ENCODE peak calls at places on chromosomes 5 and 9, in five cellular contexts. H is tibial artery, N is AG04450, V is endothelial cell, S is WTC11. I is an unnamed sample.

GRCh38 chr5:5419291-5420210 is 2.9 kb upstream of the ICE1 start:
- DNase-seq in V (no peak), S (peak), H (no peak), N (peak), I (peak)

GRCh38 chr9:19782005-19782404 is 6.8 kb downstream of the SLC24A2 start:
- DNase-seq in N (no peak), H (no peak), S (no peak), V (peak), I (no peak)

GRCh38 chr5:123209163-123210013 is 120.3 kb downstream of the PRDM6 start:
- DNase-seq in H (no peak), N (peak), V (no peak), S (no peak), I (peak)

GRCh38 chr5:172266071-172266675 is 17.4 kb downstream of the UBTD2 start:
- DNase-seq in H (no peak), N (no peak), S (no peak), V (no peak), I (no peak)

GRCh38 chr9:69044226-69045219 is 9.0 kb downstream of the FXN start:
- DNase-seq in V (peak), H (peak), S (no peak), N (no peak), I (no peak)

GRCh38 chr5:146993876-146994530 is 115.4 kb upstream of the PPP2R2B start:
- DNase-seq in S (no peak), N (no peak), H (no peak), V (no peak), I (no peak)

GRCh38 chr5:1885777-1886633 is 3.3 kb upstream of the IRX4 start:
- DNase-seq in N (no peak), H (no peak), S (no peak), V (no peak), I (no peak)

GRCh38 chr9:132126837-132127236 is 35.0 kb upstream of the NTNG2 start:
- DNase-seq in S (no peak), N (no peak), H (no peak), V (no peak), I (no peak)

GRCh38 chr5:149337746-149338145 is 7.6 kb upstream of the GRPEL2 start:
- DNase-seq in V (no peak), H (no peak), N (no peak), S (no peak), I (no peak)

GRCh38 chr5:132025403-132025971 is 14.0 kb upstream of the ACSL6 start:
- DNase-seq in S (no peak), H (no peak), N (no peak), V (no peak), I (no peak)

GRCh38 chr9:96510258-96510657 is 60.3 kb downstream of the HABP4 start:
- DNase-seq in H (no peak), V (no peak), S (no peak), N (no peak), I (no peak)

GRCh38 chr5:141611289-141611688 is 7.5 kb downstream of the DIAPH1 start:
- DNase-seq in S (no peak), N (no peak), V (no peak), H (no peak), I (no peak)

GRCh38 chr9:121735065-121735791 is 83.8 kb downstream of the DAB2IP start:
- DNase-seq in N (no peak), H (no peak), V (peak), S (peak), I (peak)

GRCh38 chr5:57780306-57780958 is 297.8 kb upstream of the ACTBL2 start:
- DNase-seq in N (no peak), S (no peak), V (peak), H (peak), I (no peak)

GRCh38 chr9:137350696-137351584 is 48.9 kb upstream of the NRARP start:
- DNase-seq in S (no peak), N (no peak), H (no peak), V (no peak), I (peak)

GRCh38 chr5:151223447-151224264 is at the start of gene CCDC69:
- DNase-seq in N (no peak), V (peak), S (peak), H (peak), I (peak)

GRCh38 chr9:18429065-18429464 is 44.9 kb upstream of the ADAMTSL1 start:
- DNase-seq in V (no peak), H (no peak), N (no peak), S (no peak), I (no peak)

GRCh38 chr9:134165357-134166315 is 1.3 kb upstream of the RNU6ATAC start:
- DNase-seq in N (no peak), H (no peak), V (no peak), S (no peak), I (no peak)

GRCh38 chr5:94562327-94562971 is 56.0 kb downstream of the KIAA0825 start:
- DNase-seq in S (no peak), V (no peak), H (no peak), N (no peak), I (no peak)

GRCh38 chr5:59604111-59604510 is 289.4 kb downstream of the PDE4D start:
- DNase-seq in V (no peak), S (no peak), H (no peak), N (no peak), I (no peak)

GRCh38 chr5:39270172-39270848 is 50.9 kb upstream of the FYB1 start:
- DNase-seq in V (no peak), H (no peak), S (no peak), N (no peak), I (no peak)

GRCh38 chr5:175753536-175753890 is 95.6 kb downstream of the HRH2 start:
- DNase-seq in N (no peak), V (no peak), H (no peak), S (no peak), I (no peak)

GRCh38 chr9:126515001-126515872 is 98.5 kb upstream of the LMX1B start:
- DNase-seq in V (no peak), S (no peak), N (no peak), H (peak), I (no peak)

GRCh38 chr9:126515873-126516505 is 97.7 kb upstream of the LMX1B start:
- DNase-seq in N (no peak), V (no peak), H (no peak), S (no peak), I (no peak)

GRCh38 chr9:126516561-126516935 is 97.2 kb upstream of the LMX1B start:
- DNase-seq in S (no peak), N (no peak), H (peak), V (no peak), I (no peak)

GRCh38 chr9:126513159-126514036 is 100.3 kb upstream of the LMX1B start:
- DNase-seq in N (no peak), S (no peak), H (peak), V (no peak), I (no peak)

GRCh38 chr9:126514037-126514821 is 99.5 kb upstream of the LMX1B start:
- DNase-seq in S (peak), H (peak), N (no peak), V (peak), I (peak)
- TF ChIP-seq CTCF in S (peak), H (no peak), N (peak), V (peak), I (no peak)

GRCh38 chr5:80033513-80033912 is 1.6 kb upstream of the THBS4 start:
- DNase-seq in S (no peak), N (no peak), H (no peak), V (no peak), I (no peak)
- TF ChIP-seq CTCF in S (no peak), N (no peak), H (no peak), V (no peak), I (no peak)

GRCh38 chr9:100370064-100370723 is 17.5 kb upstream of the TEX10 start:
- DNase-seq in V (no peak), S (no peak), N (no peak), H (no peak), I (no peak)
- TF ChIP-seq CTCF in V (no peak), S (no peak), N (no peak), H (no peak), I (no peak)

GRCh38 chr5:143957455-143957854 is 145.5 kb downstream of the HMHB1 start:
- DNase-seq in N (no peak), H (no peak), V (no peak), S (no peak), I (no peak)
- TF ChIP-seq CTCF in N (peak), H (peak), V (peak), S (peak), I (peak)

GRCh38 chr5:35853652-35854051 is 3.0 kb upstream of the IL7R start:
- DNase-seq in S (no peak), H (no peak), N (no peak), V (no peak), I (no peak)

GRCh38 chr5:35854248-35854647 is 2.4 kb upstream of the IL7R start:
- DNase-seq in N (no peak), V (no peak), H (no peak), S (no peak), I (no peak)

GRCh38 chr5:35851282-35851681 is 5.4 kb upstream of the IL7R start:
- DNase-seq in H (no peak), S (no peak), V (no peak), N (no peak), I (no peak)

GRCh38 chr5:35849850-35850249 is 6.8 kb upstream of the IL7R start:
- DNase-seq in N (no peak), S (no peak), H (no peak), V (no peak), I (no peak)

GRCh38 chr5:35852084-35852734 is 4.5 kb upstream of the IL7R start:
- DNase-seq in S (peak), V (no peak), N (no peak), H (no peak), I (peak)
- TF ChIP-seq CTCF in S (no peak), V (no peak), N (no peak), H (no peak), I (no peak)

GRCh38 chr5:137658324-137658723 is 77.6 kb downstream of the KLHL3 start:
- DNase-seq in S (no peak), H (no peak), N (no peak), V (no peak), I (no peak)
- TF ChIP-seq CTCF in S (no peak), H (no peak), N (no peak), V (no peak), I (no peak)

GRCh38 chr5:36090033-36090432 is 23.4 kb upstream of the UGT3A2 start:
- DNase-seq in V (peak), N (no peak), S (peak), H (no peak), I (no peak)
- TF ChIP-seq CTCF in V (peak), N (peak), S (no peak), H (no peak), I (no peak)

GRCh38 chr9:127574089-127574921 is 37.8 kb upstream of the STXBP1 start:
- DNase-seq in V (no peak), N (no peak), S (no peak), H (peak), I (no peak)
- TF ChIP-seq CTCF in V (no peak), N (no peak), S (no peak), H (no peak), I (no peak)

DNA sequence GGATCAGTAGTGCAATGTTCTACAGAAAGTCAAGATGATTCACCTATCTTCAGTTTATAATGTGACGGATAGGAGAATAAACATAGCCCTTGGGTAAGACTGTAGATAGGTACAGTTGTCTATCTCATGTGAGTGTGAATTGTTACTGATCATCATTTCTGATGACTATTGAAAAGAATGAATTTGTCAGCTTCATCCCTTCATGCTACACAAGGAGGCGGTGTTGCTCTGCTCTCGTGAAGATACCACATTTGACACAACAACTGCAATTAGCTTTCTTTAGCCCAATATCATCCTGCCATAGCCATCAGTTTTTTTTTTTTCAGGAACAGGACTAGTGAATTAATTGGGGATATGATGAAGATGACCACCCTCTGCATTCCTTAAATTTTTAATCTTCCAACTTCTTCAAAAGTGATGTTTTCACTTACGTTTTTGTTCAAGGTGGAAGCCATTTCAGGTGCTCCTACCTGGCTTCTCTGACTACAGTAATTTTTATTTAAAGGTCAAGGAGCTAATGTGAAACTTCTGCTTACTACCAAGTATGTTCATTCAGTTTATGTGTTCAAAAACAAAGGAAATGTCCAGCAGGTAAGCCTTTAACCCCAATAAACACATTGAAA is 152.9 kb upstream of the MOCS2 start:
- DNase-seq in H (no peak), S (peak), V (peak), N (no peak), I (no peak)
- TF ChIP-seq CTCF in H (peak), S (peak), V (peak), N (peak), I (peak)

I was measured in GM10248.